ENCODE peak calls at places on chromosomes 2 and 18, in eight cellular contexts. I, B, Z, E, X, Y, F and L are unnamed samples.

GRCh38 chr2:71306762-71307161 is 24.8 kb upstream of the ZNF638 start:
- DNase-seq in I (peak; percentile 33), B (peak; percentile 12), Z (peak; percentile 89), E (no peak), X (no peak), Y (peak; percentile 16), F (no peak), L (no peak)

GRCh38 chr2:61463769-61464475 is 7.0 kb downstream of the USP34 start:
- DNase-seq in I (no peak), B (no peak), Z (no peak), E (no peak), X (no peak), Y (no peak), F (no peak), L (no peak)

GRCh38 chr2:15926252-15926651 is 14.1 kb upstream of the MYCN start:
- DNase-seq in I (no peak), B (no peak), Z (no peak), E (no peak), X (no peak), Y (no peak), F (no peak), L (no peak)

GRCh38 chr18:22091341-22091740 is 78.0 kb upstream of the GATA6 start:
- DNase-seq in I (no peak), B (no peak), Z (no peak), E (no peak), X (no peak), Y (no peak), F (no peak), L (no peak)

GRCh38 chr18:74196220-74197119 is 48.1 kb downstream of the TIMM21 start:
- DNase-seq in I (peak; percentile 65), B (peak; percentile 83), Z (peak; percentile 79), E (peak; percentile 76), X (peak; percentile 41), Y (peak; percentile 81), F (peak; percentile 77), L (peak; percentile 83)

GRCh38 chr2:25618676-25619075 is 54.7 kb downstream of the DTNB start:
- DNase-seq in I (peak; percentile 66), B (peak; percentile 72), Z (peak; percentile 15), E (peak; percentile 65), X (no peak), Y (peak; percentile 65), F (peak; percentile 40), L (peak; percentile 8)

GRCh38 chr2:143732931-143733330 is 603.7 kb downstream of the ARHGAP15 start:
- DNase-seq in I (no peak), B (no peak), Z (no peak), E (no peak), X (no peak), Y (no peak), F (no peak), L (no peak)

GRCh38 chr2:125471963-125472362 is 1184.0 kb upstream of the GYPC start:
- DNase-seq in I (no peak), B (no peak), Z (peak; percentile 10), E (peak; percentile 44), X (no peak), Y (peak; percentile 3), F (peak; percentile 71), L (peak; percentile 18)

GRCh38 chr2:128425216-128425615 is 106.5 kb upstream of the HS6ST1 start:
- DNase-seq in I (no peak), B (no peak), Z (no peak), E (no peak), X (no peak), Y (no peak), F (no peak), L (no peak)

GRCh38 chr2:12167525-12168317 is 421.3 kb downstream of the LPIN1 start:
- DNase-seq in I (no peak), B (no peak), Z (no peak), E (no peak), X (no peak), Y (no peak), F (no peak), L (no peak)

GRCh38 chr2:27831279-27832050 is 58.7 kb downstream of the RBKS start:
- DNase-seq in I (no peak), B (no peak), Z (peak; percentile 32), E (peak; percentile 91), X (no peak), Y (peak; percentile 46), F (no peak), L (no peak)